ENCODE peak calls at places on chromosomes 6 and 20, in six cellular contexts. Z is tibial nerve, K is stomach, E is transverse colon, J is A549, R is esophagus muscularis mucosa. P is an unnamed sample.

GRCh38 chr20:50129662-50130345 is 16.9 kb upstream of the UBE2V1 start:
- DNase-seq in Z (no peak), K (no peak), E (no peak), J (peak; percentile 69), R (no peak), P (no peak)

GRCh38 chr6:57313711-57314471 is 3.5 kb upstream of the PRIM2 start:
- DNase-seq in Z (no peak), K (no peak), E (peak; percentile 45), J (peak; percentile 38), R (no peak), P (no peak)

GRCh38 chr6:18323935-18324707 is 59.8 kb upstream of the DEK start:
- DNase-seq in Z (peak; percentile 52), K (no peak), E (no peak), J (peak; percentile 47), R (no peak), P (no peak)

GRCh38 chr6:24949020-24949569 is 13.3 kb upstream of the RIPOR2 start:
- DNase-seq in Z (no peak), K (no peak), E (peak; percentile 23), J (no peak), R (no peak), P (no peak)

GRCh38 chr6:117776441-117776840 is 101.2 kb downstream of the NUS1 start:
- DNase-seq in Z (no peak), K (no peak), E (no peak), J (no peak), R (no peak), P (no peak)

GRCh38 chr6:44670146-44670545 is 282.6 kb downstream of the CDC5L start:
- DNase-seq in Z (no peak), K (no peak), E (no peak), J (no peak), R (no peak), P (no peak)

GRCh38 chr6:110447761-110448160 is 28.7 kb downstream of the SLC22A16 start:
- DNase-seq in Z (no peak), K (no peak), E (no peak), J (no peak), R (no peak), P (no peak)

GRCh38 chr6:34661379-34661778 is 35.2 kb downstream of the ILRUN start:
- DNase-seq in Z (no peak), K (no peak), E (no peak), J (no peak), R (no peak), P (no peak)

GRCh38 chr6:101259446-101259845 is 134.1 kb upstream of the GRIK2 start:
- DNase-seq in Z (no peak), K (no peak), E (no peak), J (no peak), R (no peak), P (no peak)

GRCh38 chr6:108557494-108558371 is 3.0 kb upstream of the FOXO3 start:
- DNase-seq in Z (peak; percentile 64), K (peak; percentile 82), E (peak; percentile 80), J (no peak), R (peak; percentile 94), P (peak; percentile 82)
- TF ChIP-seq EP300 in Z (no peak), K (no peak), E (no peak), J (no peak), R (peak; percentile 4), P (no peak)

GRCh38 chr20:62959101-62959971 is 6.8 kb downstream of the SLC17A9 start:
- DNase-seq in Z (no peak), K (no peak), E (no peak), J (no peak), R (no peak), P (no peak)
- TF ChIP-seq EP300 in Z (no peak), K (no peak), E (no peak), J (no peak), R (no peak), P (no peak)

GRCh38 chr20:17562804-17563305 is 7.0 kb upstream of the DSTN start:
- DNase-seq in Z (no peak), K (no peak), E (no peak), J (no peak), R (no peak), P (no peak)
- TF ChIP-seq EP300 in Z (no peak), K (no peak), E (no peak), J (peak; percentile 25), R (peak; percentile 81), P (no peak)

GRCh38 chr6:33276864-33277662 is at the start of gene B3GALT4:
- DNase-seq in Z (peak; percentile 59), K (peak; percentile 84), E (peak; percentile 93), J (peak; percentile 46), R (peak; percentile 95), P (peak; percentile 71)
- TF ChIP-seq EP300 in Z (no peak), K (no peak), E (no peak), J (no peak), R (no peak), P (no peak)

DNA sequence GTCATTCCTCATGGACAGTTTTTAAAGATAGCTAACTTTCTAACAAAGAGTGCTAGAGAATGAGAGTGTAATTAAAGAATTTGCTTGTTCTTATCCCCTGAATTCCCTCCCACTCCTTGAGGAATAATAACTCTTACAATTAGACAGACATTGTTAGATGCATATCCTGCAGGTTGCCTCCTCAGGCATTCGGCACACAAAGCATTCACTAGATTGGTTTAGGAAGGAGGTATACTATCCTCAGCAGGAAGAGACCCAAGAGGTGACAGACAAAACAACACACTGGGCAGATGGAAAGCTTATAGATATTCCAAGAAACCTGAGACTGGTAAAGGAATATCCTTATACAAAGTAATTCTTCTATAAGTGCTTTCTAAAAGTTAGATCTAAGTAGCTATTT is 109.1 kb upstream of the FAM184A start:
- DNase-seq in Z (no peak), K (no peak), E (no peak), J (no peak), R (no peak), P (no peak)
- TF ChIP-seq EP300 in Z (no peak), K (no peak), E (no peak), J (no peak), R (no peak), P (no peak)

P was measured in ovary.